ENCODE peak calls at places on chromosomes 12 and 14, in seven cellular contexts. N, V, H, X, G, C and Q are unnamed samples.

GRCh38 chr14:35441160-35441559 is 36.6 kb upstream of the NFKBIA start:
- DNase-seq in N (no peak), V (no peak), H (no peak), X (no peak), G (no peak), C (no peak), Q (no peak)

GRCh38 chr14:65224799-65225198 is 122.5 kb upstream of the MAX start:
- DNase-seq in N (no peak), V (no peak), H (no peak), X (no peak), G (peak; percentile 80), C (no peak), Q (no peak)

GRCh38 chr14:36827861-36828260 is 166.2 kb downstream of the PAX9 start:
- DNase-seq in N (no peak), V (peak; percentile 20), H (no peak), X (no peak), G (no peak), C (no peak), Q (no peak)

GRCh38 chr12:32126720-32127119 is 20.1 kb downstream of the BICD1 start:
- DNase-seq in N (no peak), V (peak; percentile 73), H (no peak), X (no peak), G (no peak), C (no peak), Q (no peak)

GRCh38 chr12:76649091-76649490 is 89.5 kb upstream of the OSBPL8 start:
- DNase-seq in N (no peak), V (no peak), H (no peak), X (no peak), G (no peak), C (no peak), Q (no peak)

GRCh38 chr14:21001218-21001617 is 2.1 kb downstream of the SLC39A2 start:
- DNase-seq in N (no peak), V (no peak), H (no peak), X (no peak), G (no peak), C (peak; percentile 60), Q (no peak)

GRCh38 chr14:24673059-24673458 is 39.1 kb upstream of the GZMB start:
- DNase-seq in N (no peak), V (no peak), H (no peak), X (no peak), G (no peak), C (no peak), Q (no peak)

GRCh38 chr12:65800928-65801327 is 23.4 kb upstream of the HMGA2 start:
- DNase-seq in N (no peak), V (no peak), H (no peak), X (no peak), G (no peak), C (no peak), Q (no peak)

GRCh38 chr12:27305673-27306504 is 26.7 kb upstream of the BMAL2 start:
- DNase-seq in N (no peak), V (no peak), H (no peak), X (no peak), G (no peak), C (no peak), Q (no peak)

GRCh38 chr12:14961466-14962155 is at the start of gene ARHGDIB:
- DNase-seq in N (no peak), V (no peak), H (peak; percentile 40), X (peak; percentile 52), G (no peak), C (peak; percentile 39), Q (peak; percentile 58)

GRCh38 chr12:128784030-128784770 is 39.6 kb downstream of the SLC15A4 start:
- DNase-seq in N (no peak), V (no peak), H (no peak), X (no peak), G (no peak), C (no peak), Q (no peak)

DNA sequence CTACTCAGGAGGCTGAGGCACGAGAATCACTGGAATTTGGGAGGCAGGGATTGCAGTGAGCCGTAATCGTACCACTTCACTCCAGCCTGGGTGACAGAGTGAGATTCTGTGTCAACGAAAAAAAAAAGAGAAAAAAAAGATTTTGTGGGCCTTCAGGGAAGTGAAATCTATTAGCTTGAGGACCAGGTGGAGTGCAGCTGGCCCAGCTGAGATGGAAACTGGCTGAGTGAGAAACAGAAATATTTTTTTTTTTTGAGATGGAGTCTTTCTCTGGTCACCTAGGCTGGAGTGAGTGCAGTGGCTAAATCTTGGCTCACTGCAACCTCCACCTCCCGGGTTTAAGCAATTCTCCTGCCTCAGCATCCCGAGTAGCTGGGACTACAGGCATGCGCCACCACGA is 2.3 kb upstream of the CLEC4C start:
- DNase-seq in N (no peak), V (no peak), H (no peak), X (no peak), G (no peak), C (no peak), Q (no peak)
- H3K4me3 ChIP-seq in N (no peak overlapping the region), V (no peak overlapping the region), H (no peak overlapping the region), X (no peak overlapping the region), G (no peak overlapping the region), C (no peak overlapping the region), Q (no peak overlapping the region)

DNA sequence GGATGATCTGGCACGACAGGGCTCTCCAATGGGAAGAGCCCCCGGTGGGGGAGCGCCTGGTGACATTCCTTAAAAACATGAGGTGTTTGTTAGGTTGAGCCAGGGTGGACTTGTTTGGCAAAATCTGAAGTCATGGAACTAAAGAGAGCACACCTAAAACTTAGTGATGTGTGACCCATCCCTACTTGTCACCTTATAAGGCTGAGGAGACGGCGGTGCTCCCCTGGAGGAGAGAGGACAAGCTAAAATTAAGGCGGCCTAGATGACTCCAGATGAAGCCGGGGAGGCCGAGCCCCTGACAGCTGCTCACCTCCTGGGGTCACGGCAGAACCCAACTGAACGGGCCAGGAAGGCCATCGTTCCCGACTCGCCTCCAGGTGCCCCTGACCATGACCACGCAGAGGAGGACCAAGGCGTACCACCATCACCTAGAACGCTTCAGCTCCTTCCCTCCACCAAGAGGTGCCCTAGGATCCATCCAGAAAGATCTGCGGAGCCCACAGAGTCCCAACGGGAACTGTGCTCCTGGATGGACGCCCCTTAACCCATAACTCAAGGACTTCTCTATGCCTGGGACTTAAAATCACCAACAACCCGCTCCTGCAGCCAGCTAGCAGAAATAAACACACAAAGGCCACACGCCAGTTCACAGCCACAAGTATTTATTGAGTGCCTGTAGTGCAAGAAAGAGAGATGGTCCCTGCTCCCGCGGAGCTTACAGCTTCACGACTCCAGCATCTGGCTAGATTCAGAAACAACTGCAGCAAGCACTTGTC is 977 bp upstream of the PITPNM2 start:
- DNase-seq in N (no peak), V (no peak), H (no peak), X (no peak), G (peak; percentile 74), C (no peak), Q (no peak)
- H3K4me1 ChIP-seq in N (no peaks in the 10 kb centered on the region), V (peaks cover 18% of the 10 kb centered on the region), H (peaks cover 31% of the 10 kb centered on the region), X (peaks cover 3% of the 10 kb centered on the region), G (no peaks in the 10 kb centered on the region), C (no peaks in the 10 kb centered on the region), Q (peaks cover 28% of the 10 kb centered on the region)

GRCh38 chr12:49061157-49061650 is 610 bp upstream of the KMT2D start:
- DNase-seq in N (no peak), V (no peak), H (no peak), X (no peak), G (no peak), C (no peak), Q (no peak)
- H3K27ac ChIP-seq in N (no peak overlapping the region), V (peak overlapping the region; percentile 82), H (peak overlapping the region; percentile 95), X (peak overlapping the region; percentile 65), G (peak overlapping the region; percentile 93), C (peak overlapping the region; percentile 94), Q (peak overlapping the region; percentile 98)

DNA sequence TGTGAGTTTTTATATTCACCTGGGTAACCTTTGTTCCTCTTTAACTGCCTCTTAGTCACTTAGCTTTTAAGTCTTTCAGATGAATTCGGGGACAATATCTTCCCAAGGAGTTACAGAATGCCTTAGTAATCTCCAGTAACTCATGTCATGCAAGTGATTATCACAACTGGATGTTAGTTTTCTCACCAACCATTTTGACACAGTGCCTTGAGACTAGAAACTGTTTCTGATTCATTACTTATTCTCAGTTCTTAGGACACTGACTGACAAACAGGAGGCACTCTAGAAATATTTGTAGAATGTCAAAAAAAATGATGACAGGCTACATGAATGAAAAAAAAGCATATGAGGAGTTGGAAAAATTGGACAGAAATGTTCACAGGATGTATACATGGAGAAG is 335.1 kb downstream of the ACSS3 start:
- DNase-seq in N (no peak), V (no peak), H (no peak), X (no peak), G (no peak), C (no peak), Q (no peak)
- H3K4me3 ChIP-seq in N (no peak overlapping the region), V (no peak overlapping the region), H (no peak overlapping the region), X (no peak overlapping the region), G (no peak overlapping the region), C (no peak overlapping the region), Q (no peak overlapping the region)